ENCODE peak calls at places on chromosome 10, in eight cellular contexts. One of them, this sample, is unnamed.

GRCh38 chr10:73773152-73773879 is 8.5 kb upstream of the CHCHD1 start:
- DNase-seq in pons: no peak
- DNase-seq in NB4: peak
- DNase-seq in activated naive CD8-positive, alpha-beta T cell treated with anti-CD3 and anti-CD28 coated beads for 36 hours: peak
- DNase-seq in AML-193: no peak
- DNase-seq in aorta: no peak
- DNase-seq in HTR-8/SVneo: no peak
- DNase-seq in iPS-NIHi11: no peak
- DNase-seq in this sample: no peak

GRCh38 chr10:3186365-3186764 is 13.8 kb upstream of the PITRM1 start:
- DNase-seq in aorta: no peak
- DNase-seq in HTR-8/SVneo: no peak
- DNase-seq in activated naive CD8-positive, alpha-beta T cell treated with anti-CD3 and anti-CD28 coated beads for 36 hours: peak
- DNase-seq in iPS-NIHi11: no peak
- DNase-seq in pons: no peak
- DNase-seq in NB4: no peak
- DNase-seq in AML-193: no peak
- DNase-seq in this sample: no peak

GRCh38 chr10:72445851-72446250 is 91.1 kb upstream of the DNAJB12 start:
- DNase-seq in aorta: no peak
- DNase-seq in pons: no peak
- DNase-seq in AML-193: no peak
- DNase-seq in NB4: no peak
- DNase-seq in HTR-8/SVneo: no peak
- DNase-seq in activated naive CD8-positive, alpha-beta T cell treated with anti-CD3 and anti-CD28 coated beads for 36 hours: no peak
- DNase-seq in iPS-NIHi11: no peak
- DNase-seq in this sample: no peak

GRCh38 chr10:61821153-61821552 is 80.3 kb upstream of the ARID5B start:
- DNase-seq in activated naive CD8-positive, alpha-beta T cell treated with anti-CD3 and anti-CD28 coated beads for 36 hours: no peak
- DNase-seq in AML-193: no peak
- DNase-seq in HTR-8/SVneo: no peak
- DNase-seq in aorta: no peak
- DNase-seq in iPS-NIHi11: no peak
- DNase-seq in NB4: no peak
- DNase-seq in pons: no peak
- DNase-seq in this sample: no peak

GRCh38 chr10:12376211-12376610 is 26.9 kb downstream of the CAMK1D start:
- DNase-seq in pons: no peak
- DNase-seq in HTR-8/SVneo: no peak
- DNase-seq in activated naive CD8-positive, alpha-beta T cell treated with anti-CD3 and anti-CD28 coated beads for 36 hours: no peak
- DNase-seq in iPS-NIHi11: no peak
- DNase-seq in aorta: no peak
- DNase-seq in NB4: no peak
- DNase-seq in AML-193: no peak
- DNase-seq in this sample: no peak

GRCh38 chr10:8070440-8070839 is 16.0 kb downstream of the GATA3 start:
- DNase-seq in aorta: no peak
- DNase-seq in NB4: no peak
- DNase-seq in activated naive CD8-positive, alpha-beta T cell treated with anti-CD3 and anti-CD28 coated beads for 36 hours: no peak
- DNase-seq in AML-193: no peak
- DNase-seq in HTR-8/SVneo: no peak
- DNase-seq in pons: no peak
- DNase-seq in iPS-NIHi11: no peak
- DNase-seq in this sample: no peak

GRCh38 chr10:132281915-132282666 is 25.7 kb downstream of the STK32C start:
- DNase-seq in activated naive CD8-positive, alpha-beta T cell treated with anti-CD3 and anti-CD28 coated beads for 36 hours: no peak
- DNase-seq in pons: no peak
- DNase-seq in aorta: peak
- DNase-seq in NB4: no peak
- DNase-seq in HTR-8/SVneo: no peak
- DNase-seq in iPS-NIHi11: peak
- DNase-seq in AML-193: no peak
- DNase-seq in this sample: no peak

GRCh38 chr10:31319602-31320178 is 674 bp downstream of the ZEB1 start:
- DNase-seq in AML-193: no peak
- DNase-seq in NB4: peak
- DNase-seq in aorta: peak
- DNase-seq in iPS-NIHi11: peak
- DNase-seq in pons: no peak
- DNase-seq in HTR-8/SVneo: no peak
- DNase-seq in activated naive CD8-positive, alpha-beta T cell treated with anti-CD3 and anti-CD28 coated beads for 36 hours: no peak
- DNase-seq in this sample: peak

GRCh38 chr10:99224766-99225165 is 10.9 kb downstream of the HPSE2 start:
- DNase-seq in HTR-8/SVneo: no peak
- DNase-seq in NB4: no peak
- DNase-seq in AML-193: no peak
- DNase-seq in aorta: no peak
- DNase-seq in iPS-NIHi11: no peak
- DNase-seq in pons: no peak
- DNase-seq in activated naive CD8-positive, alpha-beta T cell treated with anti-CD3 and anti-CD28 coated beads for 36 hours: no peak
- DNase-seq in this sample: no peak

GRCh38 chr10:3395041-3395440 is 222.5 kb upstream of the PITRM1 start:
- DNase-seq in NB4: no peak
- DNase-seq in AML-193: no peak
- DNase-seq in HTR-8/SVneo: no peak
- DNase-seq in pons: no peak
- DNase-seq in aorta: no peak
- DNase-seq in iPS-NIHi11: no peak
- DNase-seq in activated naive CD8-positive, alpha-beta T cell treated with anti-CD3 and anti-CD28 coated beads for 36 hours: no peak
- DNase-seq in this sample: no peak

GRCh38 chr10:61937631-61938284 is 36.3 kb downstream of the ARID5B start:
- DNase-seq in pons: no peak
- DNase-seq in AML-193: no peak
- DNase-seq in aorta: no peak
- DNase-seq in HTR-8/SVneo: no peak
- DNase-seq in activated naive CD8-positive, alpha-beta T cell treated with anti-CD3 and anti-CD28 coated beads for 36 hours: no peak
- DNase-seq in NB4: no peak
- DNase-seq in iPS-NIHi11: no peak
- DNase-seq in this sample: no peak

GRCh38 chr10:3165196-3165595 is 7.4 kb downstream of the PITRM1 start:
- DNase-seq in HTR-8/SVneo: no peak
- DNase-seq in AML-193: no peak
- DNase-seq in NB4: no peak
- DNase-seq in activated naive CD8-positive, alpha-beta T cell treated with anti-CD3 and anti-CD28 coated beads for 36 hours: no peak
- DNase-seq in iPS-NIHi11: no peak
- DNase-seq in pons: no peak
- DNase-seq in aorta: no peak
- DNase-seq in this sample: no peak

GRCh38 chr10:3977761-3978160 is 192.8 kb upstream of the KLF6 start:
- DNase-seq in pons: no peak
- DNase-seq in iPS-NIHi11: no peak
- DNase-seq in aorta: no peak
- DNase-seq in activated naive CD8-positive, alpha-beta T cell treated with anti-CD3 and anti-CD28 coated beads for 36 hours: no peak
- DNase-seq in HTR-8/SVneo: no peak
- DNase-seq in AML-193: no peak
- DNase-seq in NB4: no peak
- DNase-seq in this sample: no peak

GRCh38 chr10:11951695-11952094 is 90.9 kb downstream of the UPF2 start:
- DNase-seq in activated naive CD8-positive, alpha-beta T cell treated with anti-CD3 and anti-CD28 coated beads for 36 hours: no peak
- DNase-seq in HTR-8/SVneo: no peak
- DNase-seq in aorta: no peak
- DNase-seq in AML-193: no peak
- DNase-seq in NB4: no peak
- DNase-seq in pons: no peak
- DNase-seq in iPS-NIHi11: no peak
- DNase-seq in this sample: no peak

GRCh38 chr10:48677625-48678024 is 7.0 kb upstream of the WDFY4 start:
- DNase-seq in pons: no peak
- DNase-seq in NB4: no peak
- DNase-seq in HTR-8/SVneo: no peak
- DNase-seq in aorta: no peak
- DNase-seq in activated naive CD8-positive, alpha-beta T cell treated with anti-CD3 and anti-CD28 coated beads for 36 hours: no peak
- DNase-seq in AML-193: no peak
- DNase-seq in iPS-NIHi11: no peak
- DNase-seq in this sample: no peak

GRCh38 chr10:60576130-60577069 is 186.7 kb upstream of the ANK3 start:
- DNase-seq in activated naive CD8-positive, alpha-beta T cell treated with anti-CD3 and anti-CD28 coated beads for 36 hours: no peak
- DNase-seq in iPS-NIHi11: no peak
- DNase-seq in NB4: no peak
- DNase-seq in AML-193: no peak
- DNase-seq in aorta: no peak
- DNase-seq in pons: no peak
- DNase-seq in HTR-8/SVneo: no peak
- DNase-seq in this sample: no peak

GRCh38 chr10:93139059-93139658 is 65.5 kb downstream of the CYP26A1 start:
- DNase-seq in NB4: peak
- DNase-seq in pons: no peak
- DNase-seq in aorta: no peak
- DNase-seq in activated naive CD8-positive, alpha-beta T cell treated with anti-CD3 and anti-CD28 coated beads for 36 hours: no peak
- DNase-seq in AML-193: peak
- DNase-seq in HTR-8/SVneo: no peak
- DNase-seq in iPS-NIHi11: no peak
- DNase-seq in this sample: no peak

GRCh38 chr10:88994034-88994433 is 3.4 kb downstream of the FAS start:
- DNase-seq in pons: no peak
- DNase-seq in aorta: no peak
- DNase-seq in AML-193: no peak
- DNase-seq in NB4: peak
- DNase-seq in HTR-8/SVneo: no peak
- DNase-seq in activated naive CD8-positive, alpha-beta T cell treated with anti-CD3 and anti-CD28 coated beads for 36 hours: no peak
- DNase-seq in iPS-NIHi11: no peak
- DNase-seq in this sample: no peak

GRCh38 chr10:88733215-88733614 is 26.6 kb upstream of the LIPN start:
- DNase-seq in AML-193: no peak
- DNase-seq in NB4: no peak
- DNase-seq in activated naive CD8-positive, alpha-beta T cell treated with anti-CD3 and anti-CD28 coated beads for 36 hours: no peak
- DNase-seq in iPS-NIHi11: no peak
- DNase-seq in HTR-8/SVneo: no peak
- DNase-seq in pons: no peak
- DNase-seq in aorta: no peak
- DNase-seq in this sample: no peak

GRCh38 chr10:114706458-114707055 is 48.5 kb upstream of the ABLIM1 start:
- DNase-seq in iPS-NIHi11: no peak
- DNase-seq in aorta: no peak
- DNase-seq in AML-193: no peak
- DNase-seq in activated naive CD8-positive, alpha-beta T cell treated with anti-CD3 and anti-CD28 coated beads for 36 hours: no peak
- DNase-seq in NB4: no peak
- DNase-seq in HTR-8/SVneo: no peak
- DNase-seq in pons: no peak
- DNase-seq in this sample: no peak

GRCh38 chr10:58291538-58292174 is 22.7 kb downstream of the CISD1 start:
- DNase-seq in activated naive CD8-positive, alpha-beta T cell treated with anti-CD3 and anti-CD28 coated beads for 36 hours: peak
- DNase-seq in HTR-8/SVneo: peak
- DNase-seq in iPS-NIHi11: peak
- DNase-seq in AML-193: peak
- DNase-seq in pons: peak
- DNase-seq in NB4: peak
- DNase-seq in aorta: no peak
- DNase-seq in this sample: no peak

GRCh38 chr10:43353495-43354324 is 17.7 kb upstream of the FXYD4 start:
- DNase-seq in activated naive CD8-positive, alpha-beta T cell treated with anti-CD3 and anti-CD28 coated beads for 36 hours: no peak
- DNase-seq in AML-193: no peak
- DNase-seq in NB4: no peak
- DNase-seq in pons: peak
- DNase-seq in iPS-NIHi11: peak
- DNase-seq in HTR-8/SVneo: no peak
- DNase-seq in aorta: no peak
- DNase-seq in this sample: no peak

GRCh38 chr10:70162892-70163201 is 7.5 kb downstream of the SAR1A start:
- DNase-seq in NB4: peak
- DNase-seq in iPS-NIHi11: no peak
- DNase-seq in pons: no peak
- DNase-seq in HTR-8/SVneo: no peak
- DNase-seq in activated naive CD8-positive, alpha-beta T cell treated with anti-CD3 and anti-CD28 coated beads for 36 hours: peak
- DNase-seq in aorta: no peak
- DNase-seq in AML-193: no peak
- DNase-seq in this sample: no peak